ENCODE peak calls at places on chromosomes 2 and 18, in four cellular contexts. B, T, O and D are unnamed samples.

GRCh38 chr2:215878476-215879063 is 134.8 kb downstream of the MREG start:
- DNase-seq in B (no peak), T (peak; percentile 55), O (no peak), D (peak; percentile 92)

GRCh38 chr2:10502803-10503107 is 54.6 kb upstream of the ODC1 start:
- DNase-seq in T (no peak), O (no peak), B (no peak), D (no peak)

GRCh38 chr2:111534816-111535803 is 348.9 kb downstream of the ANAPC1 start:
- DNase-seq in T (peak; percentile 56), O (no peak), B (no peak), D (peak; percentile 48)

GRCh38 chr2:8608411-8608954 is 73.4 kb upstream of the ID2 start:
- DNase-seq in O (no peak), B (no peak), T (no peak), D (no peak)

GRCh38 chr2:161386228-161386627 is 29.9 kb upstream of the TBR1 start:
- DNase-seq in T (no peak), B (no peak), O (no peak), D (no peak)

GRCh38 chr18:67597759-67598158 is 81.2 kb upstream of the DSEL start:
- DNase-seq in O (no peak), B (no peak), T (no peak), D (no peak)

GRCh38 chr2:27752551-27753237 is 18.8 kb upstream of the MRPL33 start:
- DNase-seq in B (peak; percentile 34), T (no peak), O (no peak), D (peak; percentile 98)

GRCh38 chr18:46204143-46204542 is 100.0 kb downstream of the HAUS1 start:
- DNase-seq in B (no peak), O (no peak), T (no peak), D (no peak)

GRCh38 chr2:19355931-19356544 is 2.4 kb downstream of the OSR1 start:
- DNase-seq in T (peak; percentile 29), B (no peak), O (no peak), D (no peak)

GRCh38 chr2:12300927-12301326 is 415.8 kb upstream of the TRIB2 start:
- DNase-seq in T (peak; percentile 37), B (no peak), O (no peak), D (no peak)

GRCh38 chr2:188291142-188291616 is 495 bp upstream of the GULP1 start:
- DNase-seq in B (no peak), T (peak; percentile 41), O (peak; percentile 20), D (no peak)

GRCh38 chr2:188966079-188966571 is 8.0 kb upstream of the COL3A1 start:
- DNase-seq in O (no peak), T (no peak), B (no peak), D (no peak)

GRCh38 chr18:45839415-45840395 is 14.2 kb downstream of the SIGLEC15 start:
- DNase-seq in T (peak; percentile 80), O (no peak), B (no peak), D (peak; percentile 37)

GRCh38 chr2:70826696-70827330 is 6.4 kb upstream of the CLEC4F start:
- DNase-seq in O (no peak), B (no peak), T (no peak), D (no peak)

GRCh38 chr18:35517715-35518114 is 20.0 kb upstream of the INO80C start:
- DNase-seq in O (no peak), T (no peak), B (peak; percentile 10), D (no peak)

GRCh38 chr2:69993048-69993565 is 31.7 kb upstream of the ASPRV1 start:
- DNase-seq in O (no peak), B (no peak), T (no peak), D (no peak)

GRCh38 chr2:117948585-117948984 is 65.3 kb downstream of the CCDC93 start:
- DNase-seq in T (no peak), B (no peak), O (no peak), D (no peak)

GRCh38 chr18:23553887-23554286 is 32.4 kb downstream of the NPC1 start:
- DNase-seq in O (no peak), T (no peak), B (no peak), D (no peak)

GRCh38 chr2:60530228-60530627 is 23.2 kb downstream of the BCL11A start:
- DNase-seq in B (no peak), T (no peak), O (no peak), D (no peak)
- H3K27ac ChIP-seq in B (no peak overlapping the region), T (no peak overlapping the region), O (peak overlapping the region; percentile 65), D (no peak overlapping the region)

DNA sequence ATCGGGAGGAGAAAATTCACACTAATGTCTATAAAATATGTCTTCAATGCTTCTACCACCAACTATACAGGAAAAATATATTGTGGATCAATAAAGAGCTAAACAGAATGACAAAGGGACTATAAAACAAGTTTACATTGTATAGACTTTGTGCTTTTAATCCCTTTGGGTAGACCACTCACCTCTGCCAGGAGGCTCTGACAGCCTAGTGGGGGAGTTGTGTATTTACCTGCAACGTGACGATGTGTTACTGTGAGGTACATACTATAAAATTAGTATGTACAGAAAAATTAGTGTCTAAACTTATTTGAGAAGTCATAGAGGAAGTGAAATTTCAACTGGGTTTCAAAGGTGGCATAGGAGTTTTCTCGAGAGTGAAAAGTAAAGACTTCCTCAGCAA is 243.3 kb upstream of the REG3G start:
- DNase-seq in T (no peak), B (no peak), O (no peak), D (no peak)
- H3K4me3 ChIP-seq in T (no peak overlapping the region), B (no peak overlapping the region), O (no peak overlapping the region), D (no peak overlapping the region)

GRCh38 chr2:181313845-181314244 is 143.3 kb upstream of the ITGA4 start:
- DNase-seq in O (no peak), T (no peak), B (no peak), D (no peak)
- H3K27ac ChIP-seq in O (no peak overlapping the region), T (no peak overlapping the region), B (no peak overlapping the region), D (no peak overlapping the region)

GRCh38 chr2:42755161-42755900 is 8.6 kb downstream of the OXER1 start:
- DNase-seq in O (no peak), T (no peak), B (no peak), D (no peak)

GRCh38 chr2:42752299-42752698 is 11.6 kb downstream of the OXER1 start:
- DNase-seq in T (no peak), O (no peak), B (peak; percentile 42), D (no peak)

GRCh38 chr2:42754776-42755140 is 9.2 kb downstream of the OXER1 start:
- DNase-seq in B (no peak), O (no peak), T (no peak), D (no peak)

GRCh38 chr2:42753188-42753813 is 10.6 kb downstream of the OXER1 start:
- DNase-seq in T (no peak), O (no peak), B (no peak), D (no peak)

DNA sequence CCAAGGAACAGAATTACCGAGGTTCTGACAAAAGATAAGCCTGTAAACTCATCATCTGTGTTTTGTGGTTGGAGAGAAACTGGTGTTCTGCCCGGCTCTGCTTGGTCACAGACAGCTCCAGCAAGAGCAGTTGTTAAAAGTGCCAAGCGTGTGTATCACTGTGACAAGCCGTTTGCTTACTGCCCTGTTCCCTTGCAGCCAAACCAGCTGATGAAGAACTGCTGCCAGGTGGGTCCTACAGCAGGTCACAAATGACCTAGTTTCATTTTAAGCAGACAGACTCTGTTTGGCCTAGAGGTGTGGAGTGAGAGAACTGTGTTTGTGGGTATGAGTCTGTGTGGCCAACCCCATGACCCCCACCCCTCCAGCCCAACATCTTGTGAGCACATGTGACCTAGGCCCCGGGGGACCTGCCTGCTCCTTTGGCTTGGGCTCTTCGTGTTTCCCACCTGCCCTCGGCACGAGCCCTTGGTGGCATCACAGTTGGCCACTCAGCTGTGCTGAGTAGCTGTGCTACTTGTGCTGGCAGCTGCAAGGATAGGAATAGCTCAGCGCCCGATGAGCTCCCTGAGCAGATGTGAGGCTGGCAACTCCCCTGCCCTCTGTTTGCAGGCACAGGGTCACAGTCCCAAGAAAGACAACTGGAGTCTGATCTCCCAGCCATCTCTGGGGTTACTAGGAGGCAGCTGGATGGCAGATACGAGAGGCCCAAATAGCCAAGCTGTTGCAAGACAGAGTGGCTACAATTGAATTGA is 9.7 kb downstream of the OXER1 start:
- DNase-seq in O (no peak), B (no peak), T (peak; percentile 28), D (no peak)
- H3K4me3 ChIP-seq in O (no peak overlapping the region), B (no peak overlapping the region), T (no peak overlapping the region), D (no peak overlapping the region)

DNA sequence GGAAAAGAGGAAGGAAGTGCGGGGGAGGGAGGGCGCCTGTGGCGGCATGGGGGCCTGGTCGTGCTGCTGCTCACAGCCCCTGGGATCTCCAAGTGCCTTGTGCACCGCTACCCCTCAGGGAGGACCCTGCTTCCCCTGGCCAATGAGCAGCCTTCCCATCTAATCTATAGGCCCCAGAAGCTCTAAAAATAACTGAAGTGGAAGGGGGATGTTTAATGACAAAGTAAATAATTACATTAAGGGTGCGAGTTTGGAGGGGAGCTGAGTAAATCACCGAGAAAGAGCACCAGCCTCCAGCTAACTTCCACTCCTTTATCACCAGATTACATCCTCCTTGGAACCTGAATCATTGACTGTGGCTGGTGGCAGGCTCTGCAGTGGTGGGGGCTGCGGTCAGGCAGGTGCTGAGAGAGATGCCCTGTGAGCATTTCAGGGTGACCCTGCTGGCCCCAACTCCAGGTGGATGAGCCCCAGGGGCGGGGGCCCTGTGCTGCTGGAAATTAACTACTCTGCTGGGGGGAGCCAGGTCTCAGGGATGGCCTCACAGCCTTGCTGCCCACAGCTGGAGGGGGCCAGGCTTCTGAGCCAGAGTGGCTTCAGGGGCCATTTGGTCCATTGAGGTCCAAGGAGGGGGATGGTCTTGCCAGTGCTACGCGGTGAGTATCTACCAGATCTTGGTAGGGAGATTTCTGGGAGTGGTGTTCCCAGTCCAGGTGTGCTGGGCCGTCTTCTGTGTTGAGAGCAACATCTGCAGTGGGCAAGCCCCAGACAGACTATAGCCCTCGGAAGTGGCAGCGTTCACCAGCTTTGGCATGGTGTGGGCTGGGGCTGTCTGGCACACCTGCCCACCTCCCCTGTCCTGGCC is 74.1 kb downstream of the GLI2 start:
- DNase-seq in B (no peak), T (peak; percentile 38), O (no peak), D (no peak)
- H3K27ac ChIP-seq in B (no peak overlapping the region), T (no peak overlapping the region), O (no peak overlapping the region), D (no peak overlapping the region)

GRCh38 chr18:26579941-26580618 is 31.7 kb upstream of the KCTD1 start:
- DNase-seq in B (peak; percentile 76), O (no peak), T (no peak), D (peak; percentile 94)

GRCh38 chr18:26574958-26575864 is 26.9 kb upstream of the KCTD1 start:
- DNase-seq in T (peak; percentile 46), B (peak; percentile 55), O (peak; percentile 28), D (peak; percentile 34)

DNA sequence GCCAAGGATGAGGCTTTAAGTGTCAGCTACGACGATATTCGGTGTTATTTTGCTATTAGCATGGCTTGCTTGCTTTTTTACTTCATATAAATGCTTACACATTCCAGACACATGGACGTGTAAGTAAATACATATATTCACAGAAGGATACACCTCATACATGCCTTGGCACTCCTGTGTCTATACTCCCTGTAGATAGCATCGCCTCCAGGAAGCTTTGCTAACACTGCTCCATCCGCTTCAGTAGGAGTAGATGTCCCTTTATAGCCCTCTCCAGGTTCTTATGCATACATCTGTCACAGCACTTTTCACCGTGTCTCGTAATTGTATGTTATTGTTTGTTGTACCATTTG is 27.5 kb upstream of the KCTD1 start:
- DNase-seq in O (no peak), B (no peak), T (no peak), D (no peak)
- H3K4me3 ChIP-seq in O (peak overlapping the region; percentile 61), B (no peak overlapping the region), T (no peak overlapping the region), D (no peak overlapping the region)